ENCODE peak calls at places on chromosomes 11 and 22, in nine cellular contexts. V, C, Y, Q, M, J, D, L and Z are unnamed samples.

GRCh38 chr11:78417888-78418583 is 416 bp upstream of the GAB2 start:
- DNase-seq in V (peak), C (peak), Y (peak), Q (peak), M (peak), J (peak), D (peak), L (peak), Z (peak)

GRCh38 chr22:42086051-42086450 is 4.5 kb downstream of the NDUFA6 start:
- DNase-seq in V (no peak), C (no peak), Y (no peak), Q (no peak), M (no peak), J (no peak), D (no peak), L (no peak), Z (no peak)

GRCh38 chr11:61138940-61139339 is 22.3 kb downstream of the VPS37C start:
- DNase-seq in V (no peak), C (no peak), Y (no peak), Q (no peak), M (no peak), J (no peak), D (no peak), L (peak), Z (no peak)

GRCh38 chr11:68264244-68264643 is 7.5 kb downstream of the C11orf24 start:
- DNase-seq in V (no peak), C (no peak), Y (no peak), Q (no peak), M (no peak), J (no peak), D (no peak), L (no peak), Z (no peak)

GRCh38 chr22:18121436-18122253 is 11.0 kb downstream of the TUBA8 start:
- DNase-seq in V (no peak), C (no peak), Y (no peak), Q (no peak), M (no peak), J (no peak), D (no peak), L (no peak), Z (no peak)

GRCh38 chr11:13970986-13971385 is 8.5 kb downstream of the SPON1 start:
- DNase-seq in V (no peak), C (no peak), Y (no peak), Q (no peak), M (no peak), J (no peak), D (no peak), L (no peak), Z (no peak)

GRCh38 chr11:110455718-110456117 is 26.0 kb downstream of the FDX1 start:
- DNase-seq in V (no peak), C (no peak), Y (no peak), Q (no peak), M (no peak), J (no peak), D (no peak), L (no peak), Z (no peak)

GRCh38 chr11:67345949-67346819 is 7.2 kb downstream of the POLD4 start:
- DNase-seq in V (no peak), C (no peak), Y (no peak), Q (no peak), M (no peak), J (no peak), D (no peak), L (no peak), Z (no peak)

GRCh38 chr22:23237201-23237798 is 57.0 kb downstream of the BCR start:
- DNase-seq in V (peak), C (no peak), Y (peak), Q (no peak), M (peak), J (no peak), D (no peak), L (peak), Z (no peak)

GRCh38 chr11:111001091-111001430 is 244.5 kb upstream of the POU2AF2 start:
- DNase-seq in V (peak), C (no peak), Y (no peak), Q (no peak), M (peak), J (no peak), D (no peak), L (no peak), Z (no peak)

GRCh38 chr11:32358729-32359128 is 76.6 kb downstream of the WT1 start:
- DNase-seq in V (no peak), C (no peak), Y (no peak), Q (no peak), M (no peak), J (no peak), D (no peak), L (no peak), Z (no peak)

GRCh38 chr11:34632105-34632780 is 11.3 kb downstream of the EHF start:
- DNase-seq in V (no peak), C (no peak), Y (no peak), Q (no peak), M (no peak), J (no peak), D (no peak), L (no peak), Z (no peak)

GRCh38 chr11:130487390-130488186 is 39.1 kb downstream of the ADAMTS15 start:
- DNase-seq in V (no peak), C (no peak), Y (no peak), Q (no peak), M (no peak), J (no peak), D (no peak), L (no peak), Z (no peak)